ENCODE peak calls at places on chromosomes 5 and 9, in eight cellular contexts. L is AG09309, Q is endothelial cell, W is ascending aorta, P is Peyer's patch, U is astrocyte of the cerebellum, J is Caco-2, M is HepG2. T is an unnamed sample.

GRCh38 chr9:36101916-36102741 is 34.4 kb upstream of the GLIPR2 start:
- DNase-seq in U (peak), P (no peak), W (no peak), L (peak), M (peak), J (peak), Q (no peak), T (no peak)

GRCh38 chr9:21558627-21559401 is 76.7 kb upstream of the IFNE start:
- DNase-seq in P (no peak), J (peak), M (no peak), W (no peak), Q (no peak), U (no peak), L (no peak), T (no peak)

GRCh38 chr5:37837101-37838032 is 2.5 kb downstream of the GDNF start:
- DNase-seq in M (no peak), U (peak), W (no peak), P (peak), Q (peak), L (no peak), J (no peak), T (peak)

GRCh38 chr9:14340536-14340935 is 26.6 kb upstream of the NFIB start:
- DNase-seq in U (no peak), W (no peak), L (no peak), P (no peak), J (no peak), Q (no peak), M (no peak), T (no peak)

GRCh38 chr9:10008101-10008799 is 604.6 kb downstream of the PTPRD start:
- DNase-seq in U (peak), Q (no peak), P (no peak), W (no peak), J (no peak), L (no peak), M (no peak), T (no peak)

GRCh38 chr9:131845286-131846011 is 105.6 kb upstream of the RAPGEF1 start:
- DNase-seq in L (no peak), U (no peak), W (no peak), Q (no peak), M (no peak), J (no peak), P (no peak), T (no peak)

GRCh38 chr9:60545346-60546315 is 368.6 kb upstream of the SPATA31A5 start:
- DNase-seq in W (no peak), P (no peak), M (no peak), L (no peak), J (no peak), U (no peak), Q (no peak), T (no peak)

GRCh38 chr9:4887556-4887955 is 94.8 kb downstream of the RCL1 start:
- DNase-seq in J (no peak), M (no peak), W (no peak), Q (no peak), P (no peak), L (no peak), U (peak), T (no peak)

GRCh38 chr5:83378624-83379259 is 92.8 kb upstream of the VCAN start:
- DNase-seq in J (no peak), P (no peak), W (no peak), M (no peak), Q (no peak), U (no peak), L (no peak), T (no peak)

GRCh38 chr5:54758038-54758437 is 227.4 kb downstream of the ESM1 start:
- DNase-seq in L (peak), U (no peak), W (no peak), P (no peak), J (no peak), M (no peak), Q (no peak), T (no peak)

GRCh38 chr5:91378683-91379601 is 4.2 kb downstream of the ARRDC3 start:
- DNase-seq in J (no peak), W (no peak), M (no peak), U (no peak), L (no peak), P (no peak), Q (no peak), T (no peak)

GRCh38 chr5:139660916-139661814 is 13.0 kb downstream of the CXXC5 start:
- DNase-seq in Q (no peak), P (peak), U (peak), J (no peak), M (no peak), L (peak), W (peak), T (peak)

GRCh38 chr9:73039253-73039915 is 86.5 kb upstream of the ALDH1A1 start:
- DNase-seq in U (peak), P (no peak), Q (no peak), L (no peak), J (no peak), W (no peak), M (no peak), T (no peak)

GRCh38 chr5:167294861-167295685 is 996.4 kb upstream of the WWC1 start:
- DNase-seq in W (no peak), U (peak), L (peak), M (no peak), Q (no peak), J (no peak), P (no peak), T (no peak)

DNA sequence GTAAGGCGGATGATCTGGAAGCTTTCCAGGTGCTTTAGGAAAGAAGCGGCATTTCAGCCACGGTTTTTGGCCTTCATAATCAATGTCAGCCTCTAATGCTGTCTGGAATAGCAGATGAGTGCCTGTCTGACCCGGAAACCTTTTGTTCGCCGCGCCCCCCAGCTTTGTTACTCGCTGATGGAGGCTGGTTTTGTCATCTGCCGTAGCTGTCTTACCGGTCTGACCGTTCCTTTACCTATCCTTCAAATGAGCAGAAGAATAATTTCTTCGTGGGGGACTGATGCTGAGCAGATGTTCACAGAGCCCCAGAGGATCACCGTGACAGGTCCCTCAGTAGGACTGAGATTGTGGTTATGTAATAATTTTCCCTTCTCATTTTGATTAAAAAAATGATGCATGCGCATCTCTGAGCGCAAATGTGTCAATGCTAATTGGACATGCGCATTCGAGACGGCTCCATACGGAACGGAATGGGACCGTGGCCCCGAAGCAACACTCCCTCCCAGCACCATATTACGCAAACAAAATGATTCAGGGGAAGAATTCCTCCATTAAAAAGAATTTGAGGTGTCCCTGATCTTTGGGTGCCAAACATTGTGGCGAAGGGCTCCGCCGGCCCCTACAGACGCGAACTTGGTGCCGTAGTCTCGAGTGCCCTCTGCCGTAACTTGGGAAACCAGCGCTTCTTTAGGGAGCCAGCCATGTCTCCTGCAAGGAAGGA is 27.6 kb downstream of the TLX3 start:
- DNase-seq in J (peak), W (no peak), M (no peak), U (peak), L (peak), P (no peak), Q (peak), T (no peak)
- TF ChIP-seq CTCF in J (peak), W (no peak), M (peak), U (peak), L (peak), P (no peak), Q (no peak), T (no peak)

GRCh38 chr9:80143899-80144298 is 572.1 kb downstream of the TLE4 start:
- DNase-seq in U (no peak), J (no peak), W (no peak), P (no peak), M (no peak), L (no peak), Q (no peak), T (no peak)

GRCh38 chr9:80144856-80145255 is 573.1 kb downstream of the TLE4 start:
- DNase-seq in M (no peak), J (no peak), U (no peak), W (no peak), Q (no peak), P (no peak), L (no peak), T (no peak)

GRCh38 chr9:80146466-80146865 is 574.7 kb downstream of the TLE4 start:
- DNase-seq in U (no peak), J (no peak), W (no peak), M (no peak), P (no peak), L (no peak), Q (no peak), T (no peak)

GRCh38 chr9:80147866-80148265 is 576.1 kb downstream of the TLE4 start:
- DNase-seq in U (no peak), W (no peak), Q (no peak), P (no peak), J (no peak), L (no peak), M (no peak), T (no peak)
- TF ChIP-seq CTCF in U (no peak), W (no peak), Q (no peak), P (no peak), J (no peak), L (no peak), M (no peak), T (no peak)

GRCh38 chr5:131564229-131564652 is 70.8 kb downstream of the RAPGEF6 start:
- DNase-seq in U (no peak), M (no peak), L (no peak), W (no peak), J (no peak), P (no peak), Q (no peak), T (no peak)

GRCh38 chr5:131563434-131564228 is 71.4 kb downstream of the RAPGEF6 start:
- DNase-seq in W (no peak), P (no peak), J (no peak), Q (no peak), U (no peak), M (no peak), L (no peak), T (no peak)
- TF ChIP-seq CTCF in W (no peak), P (no peak), J (peak), Q (no peak), U (no peak), M (no peak), L (no peak), T (no peak)

GRCh38 chr9:113998529-113999255 is 79.4 kb downstream of the AMBP start:
- DNase-seq in W (no peak), M (no peak), J (peak), L (no peak), U (no peak), Q (no peak), P (no peak), T (no peak)
- TF ChIP-seq CTCF in W (no peak), M (peak), J (no peak), L (peak), U (peak), Q (no peak), P (no peak), T (no peak)

GRCh38 chr9:17116400-17116837 is 18.4 kb upstream of the CNTLN start:
- DNase-seq in L (no peak), W (no peak), U (no peak), M (peak), Q (no peak), P (no peak), J (peak), T (no peak)
- TF ChIP-seq CTCF in L (peak), W (no peak), U (peak), M (peak), Q (peak), P (no peak), J (peak), T (no peak)

GRCh38 chr5:43608406-43608805 is 5.4 kb downstream of the NNT start:
- DNase-seq in L (no peak), W (no peak), Q (no peak), J (no peak), M (no peak), P (no peak), U (no peak), T (no peak)

GRCh38 chr5:43604699-43605098 is 1.7 kb downstream of the NNT start:
- DNase-seq in L (no peak), J (no peak), W (no peak), Q (no peak), P (no peak), U (no peak), M (no peak), T (no peak)

GRCh38 chr5:43606351-43606750 is 3.4 kb downstream of the NNT start:
- DNase-seq in P (no peak), Q (no peak), L (no peak), J (no peak), M (no peak), W (no peak), U (no peak), T (no peak)

GRCh38 chr5:43613370-43613769 is 10.4 kb downstream of the NNT start:
- DNase-seq in M (no peak), J (no peak), U (no peak), L (no peak), W (no peak), P (no peak), Q (no peak), T (no peak)

DNA sequence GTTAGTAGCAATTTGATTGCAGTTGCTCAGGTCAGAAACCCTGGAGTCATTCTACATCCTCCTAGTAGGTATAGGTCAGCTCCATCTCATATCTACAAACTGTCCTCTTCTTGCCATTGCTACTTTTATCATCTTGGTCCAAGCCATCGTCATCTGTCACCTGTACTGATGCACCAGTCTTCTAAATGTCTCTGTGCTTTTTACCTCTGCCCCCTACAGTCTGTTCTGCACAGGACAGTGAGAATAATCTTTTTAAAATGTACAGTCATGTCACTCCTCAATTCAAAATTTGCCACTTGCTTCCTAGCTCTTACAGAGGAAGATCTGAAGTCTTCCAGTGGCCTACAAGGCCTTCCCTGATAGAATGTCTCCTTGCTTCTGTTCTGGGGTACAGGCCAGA is 6.8 kb downstream of the NNT start:
- DNase-seq in M (no peak), P (no peak), L (no peak), U (no peak), W (no peak), Q (no peak), J (peak), T (no peak)
- TF ChIP-seq CTCF in M (no peak), P (no peak), L (peak), U (peak), W (no peak), Q (no peak), J (peak), T (no peak)

GRCh38 chr5:150156540-150156939 is 895 bp upstream of the PDGFRB start:
- DNase-seq in U (no peak), Q (no peak), M (no peak), W (no peak), P (no peak), L (no peak), J (no peak), T (no peak)

GRCh38 chr5:150153957-150154617 is 1.6 kb downstream of the PDGFRB start:
- DNase-seq in M (peak), W (no peak), L (no peak), U (peak), P (no peak), J (no peak), Q (no peak), T (no peak)

GRCh38 chr5:150154618-150155134 is 969 bp downstream of the PDGFRB start:
- DNase-seq in U (no peak), Q (no peak), J (no peak), P (no peak), W (no peak), L (no peak), M (no peak), T (no peak)

GRCh38 chr5:150156033-150156381 is 362 bp upstream of the PDGFRB start:
- DNase-seq in W (no peak), L (no peak), M (no peak), P (no peak), J (no peak), Q (no peak), U (no peak), T (no peak)

DNA sequence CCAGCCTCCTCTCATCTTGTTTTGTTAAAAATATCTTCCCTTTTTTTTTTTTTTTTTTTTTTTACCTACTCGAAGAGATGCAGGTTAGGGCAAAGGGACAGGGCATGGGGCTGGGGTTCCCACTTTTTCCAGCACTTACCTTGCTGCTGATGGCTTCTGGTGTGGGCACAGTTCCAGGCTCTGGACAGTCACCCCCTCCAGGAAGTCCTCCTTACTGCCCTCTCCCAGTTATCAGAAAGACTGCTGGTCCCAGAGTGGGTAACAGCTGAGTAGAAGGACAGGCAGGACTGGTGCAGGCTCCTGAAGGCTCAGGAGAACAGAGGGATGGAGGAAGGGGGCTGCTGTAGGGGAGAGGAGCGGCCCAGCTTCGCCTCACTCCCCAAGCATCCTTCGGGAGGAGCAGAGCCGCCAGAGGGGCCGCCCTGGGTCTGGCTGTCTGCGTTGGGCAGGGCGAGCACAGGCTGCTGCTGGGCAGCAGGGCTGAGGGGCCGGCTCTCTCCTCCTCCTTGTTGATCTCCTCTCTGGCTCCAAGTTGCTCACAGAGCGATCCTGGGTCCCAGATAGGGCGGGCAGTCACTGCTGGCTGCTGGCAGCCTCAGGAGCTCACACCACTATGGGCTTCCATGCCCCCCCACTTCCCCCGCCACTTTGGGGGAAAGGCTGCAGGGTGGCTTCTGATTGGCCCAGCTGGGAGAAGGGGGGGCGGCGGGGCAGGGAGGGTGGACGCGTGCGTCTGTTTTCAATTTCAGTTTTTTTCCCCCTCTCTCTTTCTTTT is at the start of gene PDGFRB:
- DNase-seq in U (peak), J (no peak), W (peak), Q (no peak), L (no peak), P (peak), M (no peak), T (peak)
- TF ChIP-seq CTCF in U (peak), J (no peak), W (no peak), Q (no peak), L (no peak), P (no peak), M (no peak), T (no peak)

DNA sequence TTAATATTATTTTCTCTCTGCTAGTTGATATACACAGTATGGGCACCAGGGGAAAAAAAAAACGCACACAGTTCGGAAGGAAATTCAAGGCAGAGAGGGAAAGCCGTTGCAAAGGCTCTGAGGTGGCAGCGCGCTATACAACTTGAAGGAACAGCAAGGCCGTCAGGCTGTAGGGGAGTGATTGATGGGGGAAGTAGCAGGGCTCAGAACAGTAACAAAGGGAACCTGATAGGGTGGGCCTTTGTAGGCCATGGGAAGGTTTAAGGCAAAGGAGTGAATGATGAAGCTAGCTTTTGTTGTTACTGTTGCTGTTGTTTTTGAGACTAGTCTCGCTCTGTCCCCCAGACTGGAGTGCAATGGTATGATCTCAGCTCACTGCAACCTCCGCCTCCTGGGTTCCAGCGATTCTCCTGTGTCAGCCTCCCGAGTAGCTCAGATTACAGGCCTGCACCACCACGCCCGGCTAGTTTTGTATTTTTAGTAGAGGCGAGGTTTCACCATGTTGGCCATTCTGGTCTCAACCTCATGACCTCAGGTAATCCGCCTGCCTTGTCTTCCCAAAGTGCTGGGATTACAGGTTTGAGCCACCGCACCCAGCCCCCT is 27.0 kb downstream of the AQP7 start:
- DNase-seq in P (no peak), Q (no peak), W (no peak), M (no peak), U (no peak), J (no peak), L (no peak), T (no peak)
- TF ChIP-seq CTCF in P (peak), Q (peak), W (no peak), M (no peak), U (no peak), J (no peak), L (no peak), T (no peak)

DNA sequence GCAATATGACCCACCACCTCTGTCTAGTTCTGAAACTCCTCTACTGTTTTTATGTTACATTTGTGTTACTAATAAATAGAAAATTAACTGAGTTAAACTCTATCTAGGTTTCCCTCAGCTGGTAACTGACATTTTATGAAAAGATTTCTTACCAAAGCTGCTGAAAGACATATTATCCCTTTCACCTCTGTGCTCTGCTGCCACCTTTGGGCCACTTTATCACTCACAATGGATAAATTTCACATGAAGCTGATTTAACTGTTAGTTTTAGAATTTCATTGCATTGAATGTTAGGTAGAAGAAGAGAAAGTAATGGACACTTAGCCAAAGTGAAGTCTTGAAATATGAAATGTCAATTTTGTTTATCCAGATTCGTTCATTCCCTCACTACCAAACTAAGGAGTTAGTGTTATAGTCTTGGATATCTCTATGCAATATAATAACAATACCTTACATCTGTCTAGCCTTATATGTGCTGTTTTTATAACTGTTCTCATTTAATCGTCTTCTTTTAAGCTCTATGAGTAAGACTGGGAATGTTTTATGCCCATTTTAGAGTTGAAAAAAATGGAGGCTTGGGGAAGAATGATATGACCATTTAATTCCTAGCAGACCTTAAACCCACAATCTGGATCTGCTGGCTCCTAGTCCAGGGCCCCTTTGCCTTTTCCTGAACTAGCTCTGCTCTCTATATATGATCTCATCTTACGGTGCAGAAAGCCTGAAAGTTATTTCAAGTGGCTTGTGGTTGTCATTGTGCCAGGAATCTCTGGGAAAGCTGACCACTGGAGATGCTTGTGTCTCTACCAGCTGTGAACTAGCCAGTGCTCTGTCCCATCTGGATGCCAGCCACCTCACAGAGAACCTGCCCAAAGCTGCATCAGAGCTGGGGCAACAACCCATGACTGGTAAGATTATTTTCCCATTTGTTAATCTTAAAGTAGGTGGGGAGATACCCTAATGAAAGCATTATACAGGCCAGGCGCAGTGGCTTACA is 97.1 kb downstream of the GOLPH3 start:
- DNase-seq in M (peak), W (no peak), P (no peak), L (peak), Q (peak), J (peak), U (peak), T (no peak)
- TF ChIP-seq CTCF in M (peak), W (peak), P (peak), L (peak), Q (peak), J (peak), U (peak), T (no peak)

T was measured in omental fat pad.